ENCODE peak calls at places on chromosomes 3 and 15, in ten cellular contexts. Y is AG08396; U is iPS-NIHi11; S is effector memory CD8-positive, alpha-beta T cell; E is H9; T is CD8-positive, alpha-beta memory T cell; C is renal cortical epithelial cell; I is left kidney; A is T47D; K is neural progenitor cell. Z is an unnamed sample.
A peak's percentile ranks its signal among the peaks of the same experiment; 100 is the strongest.

GRCh38 chr3:17579289-17580031 is 163.0 kb downstream of the TBC1D5 start:
- DNase-seq in E (no peak), Y (no peak), A (no peak), I (no peak), U (no peak), K (no peak), S (no peak), C (no peak), T (no peak), Z (peak; percentile 84)

GRCh38 chr3:23743141-23743784 is 62.5 kb upstream of the UBE2E1 start:
- DNase-seq in I (peak; percentile 73), T (no peak), E (peak; percentile 66), K (peak; percentile 51), U (peak; percentile 67), S (no peak), C (peak; percentile 36), A (no peak), Y (no peak), Z (no peak)

GRCh38 chr15:38389924-38390542 is 63.9 kb upstream of the FAM98B start:
- DNase-seq in E (peak; percentile 64), Y (peak; percentile 47), T (peak; percentile 62), S (peak; percentile 47), K (peak; percentile 70), C (peak; percentile 61), A (peak; percentile 23), U (peak; percentile 78), I (peak; percentile 83), Z (no peak)

GRCh38 chr3:185658504-185658912 is 72.4 kb downstream of the SENP2 start:
- DNase-seq in E (no peak), T (no peak), I (no peak), Y (peak; percentile 87), U (no peak), C (peak; percentile 97), S (no peak), K (no peak), A (no peak), Z (no peak)

GRCh38 chr3:55013145-55013544 is 85.3 kb upstream of the LRTM1 start:
- DNase-seq in S (no peak), A (no peak), Y (peak; percentile 44), I (peak; percentile 33), C (peak; percentile 30), E (no peak), K (peak; percentile 26), U (no peak), T (no peak), Z (no peak)

GRCh38 chr15:20340331-20340811 is 201.2 kb downstream of the GOLGA6L6 start:
- DNase-seq in I (no peak), E (peak; percentile 74), A (no peak), S (no peak), K (no peak), Y (no peak), U (peak; percentile 45), T (peak; percentile 71), C (no peak), Z (no peak)

GRCh38 chr15:74752486-74753395 is 4.1 kb downstream of the CYP1A2 start:
- DNase-seq in E (no peak), S (no peak), K (no peak), I (peak; percentile 58), T (no peak), Y (peak; percentile 77), U (no peak), C (peak; percentile 56), A (no peak), Z (no peak)

GRCh38 chr15:31169558-31169957 is 68.0 kb upstream of the TRPM1 start:
- DNase-seq in K (no peak), A (no peak), E (no peak), S (no peak), U (no peak), I (no peak), T (no peak), Y (no peak), C (no peak), Z (no peak)

GRCh38 chr3:161406594-161407555 is 35.6 kb upstream of the SPTSSB start:
- DNase-seq in U (no peak), T (no peak), E (no peak), C (no peak), I (no peak), S (no peak), A (no peak), K (no peak), Y (no peak), Z (no peak)

GRCh38 chr15:70274255-70274654 is 176.5 kb upstream of the TLE3 start:
- DNase-seq in S (no peak), Y (no peak), I (no peak), A (no peak), C (no peak), E (no peak), U (no peak), K (no peak), T (no peak), Z (no peak)

GRCh38 chr15:29613951-29614382 is 208.3 kb downstream of the TJP1 start:
- DNase-seq in U (peak; percentile 59), Y (no peak), I (no peak), S (no peak), T (no peak), A (no peak), K (peak; percentile 26), C (no peak), E (peak; percentile 69), Z (no peak)

GRCh38 chr3:24496529-24497482 is 2.2 kb upstream of the THRB start:
- DNase-seq in C (peak; percentile 92), E (peak; percentile 84), Y (peak; percentile 76), K (peak; percentile 74), S (no peak), A (peak; percentile 48), I (peak; percentile 81), U (peak; percentile 68), T (no peak), Z (no peak)

GRCh38 chr3:39502838-39503145 is 35.3 kb downstream of the MOBP start:
- DNase-seq in A (no peak), C (peak; percentile 18), S (no peak), E (no peak), I (peak; percentile 28), T (no peak), Y (no peak), U (peak; percentile 14), K (no peak), Z (no peak)

GRCh38 chr3:18442743-18443669 is 17.9 kb upstream of the SATB1 start:
- DNase-seq in E (no peak), U (no peak), C (no peak), S (no peak), T (no peak), I (peak; percentile 32), Y (no peak), A (no peak), K (peak; percentile 2), Z (no peak)

GRCh38 chr3:57464801-57465200 is 79.3 kb downstream of the DNAH12 start:
- DNase-seq in T (no peak), U (no peak), K (no peak), S (no peak), Y (no peak), A (no peak), E (no peak), C (peak; percentile 3), I (peak; percentile 26), Z (no peak)

GRCh38 chr15:68888419-68888818 is 41.9 kb upstream of the SPESP1 start:
- DNase-seq in C (no peak), S (no peak), T (no peak), I (peak; percentile 10), E (peak; percentile 73), Y (no peak), U (peak; percentile 40), A (no peak), K (peak; percentile 9), Z (no peak)

GRCh38 chr3:10926441-10926830 is 66.1 kb upstream of the SLC6A1 start:
- DNase-seq in K (no peak), C (no peak), T (no peak), A (no peak), I (no peak), Y (no peak), E (no peak), S (no peak), U (no peak), Z (no peak)

GRCh38 chr15:67175643-67176071 is 78.8 kb downstream of the AAGAB start:
- DNase-seq in S (peak; percentile 6), U (no peak), K (no peak), C (peak; percentile 83), A (no peak), Y (no peak), T (no peak), I (no peak), E (no peak), Z (peak; percentile 68)

GRCh38 chr15:85030301-85031049 is 48.8 kb downstream of the PDE8A start:
- DNase-seq in Y (no peak), S (peak; percentile 5), E (no peak), T (no peak), I (no peak), A (no peak), U (no peak), K (no peak), C (peak; percentile 91), Z (no peak)

GRCh38 chr15:75200765-75201608 is 695 bp upstream of the C15orf39 start:
- DNase-seq in A (peak; percentile 55), I (peak; percentile 84), K (peak; percentile 38), S (no peak), T (no peak), E (peak; percentile 90), C (peak; percentile 49), U (peak; percentile 74), Y (peak; percentile 47), Z (no peak)

GRCh38 chr3:16399473-16399872 is 114.0 kb downstream of the RFTN1 start:
- DNase-seq in T (no peak), U (peak; percentile 28), C (peak; percentile 87), E (peak; percentile 51), I (peak; percentile 96), Y (peak; percentile 59), S (no peak), K (no peak), A (no peak), Z (no peak)